ENCODE peak calls at places on chromosomes 13 and 19, in seven cellular contexts. K, Y, H, V, Q, Z and E are unnamed samples.

GRCh38 chr13:50319603-50320296 is 304.5 kb downstream of the KCNRG start:
- DNase-seq in K (no peak), Y (peak), H (no peak), V (no peak), Q (peak), Z (no peak), E (no peak)

GRCh38 chr13:29527916-29528315 is 67.6 kb downstream of the SLC7A1 start:
- DNase-seq in K (no peak), Y (no peak), H (no peak), V (no peak), Q (no peak), Z (no peak), E (no peak)

GRCh38 chr19:57664269-57665127 is 4.2 kb upstream of the ZSCAN4 start:
- DNase-seq in K (no peak), Y (peak), H (peak), V (no peak), Q (no peak), Z (no peak), E (no peak)

GRCh38 chr19:56085571-56086275 is 35.4 kb downstream of the ZNF787 start:
- DNase-seq in K (no peak), Y (peak), H (no peak), V (no peak), Q (no peak), Z (no peak), E (no peak)

GRCh38 chr13:45875951-45876350 is 24.4 kb upstream of the SIAH3 start:
- DNase-seq in K (no peak), Y (no peak), H (no peak), V (no peak), Q (no peak), Z (no peak), E (no peak)

GRCh38 chr13:108929532-108929931 is 300.1 kb downstream of the MYO16 start:
- DNase-seq in K (no peak), Y (peak), H (no peak), V (no peak), Q (no peak), Z (no peak), E (no peak)

GRCh38 chr19:46974181-46974580 is 45.5 kb upstream of the NPAS1 start:
- DNase-seq in K (no peak), Y (no peak), H (no peak), V (no peak), Q (no peak), Z (no peak), E (no peak)

GRCh38 chr13:31067416-31068118 is 94.1 kb downstream of the HSPH1 start:
- DNase-seq in K (no peak), Y (peak), H (no peak), V (no peak), Q (no peak), Z (no peak), E (no peak)